ENCODE peak calls at places on chromosome 15, in four cellular contexts. G is CD4-positive, alpha-beta T cell; A is DND-41; C is CD8-positive, alpha-beta T cell. R is an unnamed sample.

GRCh38 chr15:62798536-62798935 is 244.0 kb upstream of the TPM1 start:
- DNase-seq in A (no peak), C (no peak), G (no peak), R (no peak)

GRCh38 chr15:68597581-68597980 is 18.8 kb downstream of the CORO2B start:
- DNase-seq in A (no peak), G (no peak), C (no peak), R (no peak)

GRCh38 chr15:88756926-88757325 is 46.3 kb upstream of the ACAN start:
- DNase-seq in C (no peak), G (no peak), A (no peak), R (no peak)

GRCh38 chr15:76169013-76169412 is 109.2 kb downstream of the TMEM266 start:
- DNase-seq in G (no peak), C (no peak), A (no peak), R (no peak)

GRCh38 chr15:45948226-45948625 is 313.4 kb downstream of the SQOR start:
- DNase-seq in A (peak), G (no peak), C (no peak), R (no peak)

GRCh38 chr15:66569461-66570137 is 3.8 kb upstream of the LCTL start:
- DNase-seq in C (no peak), G (no peak), A (no peak), R (no peak)

GRCh38 chr15:55281517-55282227 is 7.9 kb downstream of the RAB27A start:
- DNase-seq in A (no peak), C (no peak), G (no peak), R (no peak)

GRCh38 chr15:41918506-41919126 is 24.8 kb upstream of the SPTBN5 start:
- DNase-seq in C (no peak), G (no peak), A (no peak), R (no peak)

GRCh38 chr15:100335335-100335999 is 6.3 kb downstream of the ADAMTS17 start:
- DNase-seq in C (no peak), A (peak), G (no peak), R (no peak)

GRCh38 chr15:30927148-30927761 is 23.5 kb downstream of the FAN1 start:
- DNase-seq in C (no peak), G (no peak), A (no peak), R (no peak)

GRCh38 chr15:68817304-68818087 is 3.2 kb downstream of the ANP32A start:
- DNase-seq in A (peak), C (peak), G (peak), R (no peak)

GRCh38 chr15:84142888-84143337 is 92.7 kb upstream of the GOLGA6L4 start:
- DNase-seq in G (peak), A (peak), C (peak), R (peak)

GRCh38 chr15:40069178-40070165 is 30.5 kb upstream of the SRP14 start:
- DNase-seq in C (no peak), G (no peak), A (peak), R (no peak)

GRCh38 chr15:39488498-39488897 is 92.4 kb upstream of the THBS1 start:
- DNase-seq in A (no peak), G (no peak), C (no peak), R (no peak)

GRCh38 chr15:73951591-73951990 is 25.3 kb downstream of the LOXL1 start:
- DNase-seq in C (no peak), A (no peak), G (no peak), R (no peak)
- H3K27ac ChIP-seq in C (no peak), A (no peak), G (no peak), R (no peak)

GRCh38 chr15:72169236-72169920 is 28.2 kb downstream of the GRAMD2A start:
- DNase-seq in G (no peak), C (no peak), A (no peak), R (no peak)
- H3K27ac ChIP-seq in G (no peak), C (no peak), A (no peak), R (peak)

DNA sequence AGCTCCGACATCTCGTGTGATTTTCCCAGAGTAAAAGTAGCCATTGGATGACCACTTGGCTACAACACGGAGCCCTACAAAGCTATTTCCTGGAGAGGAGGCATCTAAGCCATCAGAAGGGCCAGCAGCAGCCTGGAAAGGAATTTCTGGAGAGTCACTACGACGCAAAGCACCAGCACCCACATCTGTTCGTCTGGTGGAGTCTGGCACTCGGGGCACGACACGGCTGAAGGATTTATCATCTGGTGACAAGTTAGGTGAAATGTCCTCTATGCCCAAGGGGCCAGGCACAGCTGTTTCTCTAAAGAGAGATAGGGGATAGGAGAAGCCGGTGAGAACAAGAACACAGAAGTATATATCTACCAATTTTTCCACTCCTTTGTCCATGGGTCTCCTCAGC is 49.5 kb downstream of the TUBGCP4 start:
- DNase-seq in A (no peak), G (no peak), C (no peak), R (no peak)
- H3K27ac ChIP-seq in A (no peak), G (no peak), C (no peak), R (no peak)

GRCh38 chr15:37086521-37086920 is 13.8 kb downstream of the MEIS2 start:
- DNase-seq in A (no peak), G (no peak), C (no peak), R (no peak)

GRCh38 chr15:37088436-37088835 is 11.9 kb downstream of the MEIS2 start:
- DNase-seq in A (no peak), G (no peak), C (no peak), R (no peak)

GRCh38 chr15:37084602-37085001 is 15.7 kb downstream of the MEIS2 start:
- DNase-seq in A (no peak), G (no peak), C (no peak), R (no peak)

GRCh38 chr15:37086120-37086519 is 14.2 kb downstream of the MEIS2 start:
- DNase-seq in C (no peak), G (no peak), A (no peak), R (no peak)

GRCh38 chr15:37087050-37087691 is 13.2 kb downstream of the MEIS2 start:
- DNase-seq in C (no peak), G (no peak), A (no peak), R (peak)
- H3K27ac ChIP-seq in C (no peak), G (no peak), A (no peak), R (peak)

DNA sequence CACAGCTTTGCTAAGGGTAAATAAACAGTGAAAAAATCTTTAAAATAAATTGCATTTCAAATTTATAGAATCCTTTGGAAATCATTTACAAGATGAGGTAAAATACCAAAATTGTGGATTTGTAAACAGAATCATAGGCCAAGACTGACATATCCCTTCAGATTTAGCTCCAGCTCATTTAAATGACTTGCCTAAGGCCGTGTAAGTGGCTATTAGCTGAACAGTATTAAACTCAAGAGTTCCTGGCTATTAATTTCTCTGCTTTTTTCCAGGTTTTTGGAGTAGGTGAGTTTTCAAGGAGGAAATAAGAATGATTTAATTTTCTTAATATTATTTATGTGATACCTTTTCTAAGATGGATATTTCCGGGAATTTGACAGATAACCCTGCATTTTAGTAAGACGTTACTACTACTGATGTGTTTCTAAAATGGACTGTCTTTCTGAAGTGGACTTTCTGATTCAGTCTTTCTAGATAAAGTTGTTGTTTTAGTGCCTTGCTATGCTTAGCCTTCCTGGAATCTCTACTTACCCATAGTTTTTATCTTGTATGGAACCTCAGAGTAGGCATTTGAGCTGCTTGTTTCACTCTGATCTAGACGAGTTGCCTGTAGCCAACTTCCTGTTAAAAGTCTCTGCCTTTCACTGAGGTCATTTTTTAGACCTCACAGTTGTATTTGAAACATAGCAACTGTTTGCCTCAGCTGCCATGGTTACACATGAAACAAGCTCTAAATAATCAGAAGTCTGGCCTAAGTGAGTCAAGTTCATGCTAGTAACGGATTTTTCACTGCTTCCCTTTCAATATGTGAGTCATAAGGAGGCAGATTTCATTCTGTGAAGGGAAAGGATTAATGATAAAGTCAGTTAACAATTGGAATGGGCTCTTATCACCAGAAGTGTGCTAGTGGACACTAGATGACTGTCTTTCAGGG is 127.0 kb downstream of the KLHL25 start:
- DNase-seq in A (peak), C (peak), G (no peak), R (peak)
- H3K27ac ChIP-seq in A (peak), C (peak), G (peak), R (peak)

GRCh38 chr15:77504310-77504709 is 83.6 kb downstream of the HMG20A start:
- DNase-seq in A (no peak), C (no peak), G (no peak), R (no peak)

GRCh38 chr15:77503764-77504163 is 83.1 kb downstream of the HMG20A start:
- DNase-seq in G (no peak), A (no peak), C (no peak), R (no peak)

GRCh38 chr15:77504871-77505270 is 84.2 kb downstream of the HMG20A start:
- DNase-seq in A (no peak), G (no peak), C (no peak), R (no peak)

GRCh38 chr15:77502379-77503095 is 81.8 kb downstream of the HMG20A start:
- DNase-seq in A (no peak), C (no peak), G (no peak), R (no peak)

DNA sequence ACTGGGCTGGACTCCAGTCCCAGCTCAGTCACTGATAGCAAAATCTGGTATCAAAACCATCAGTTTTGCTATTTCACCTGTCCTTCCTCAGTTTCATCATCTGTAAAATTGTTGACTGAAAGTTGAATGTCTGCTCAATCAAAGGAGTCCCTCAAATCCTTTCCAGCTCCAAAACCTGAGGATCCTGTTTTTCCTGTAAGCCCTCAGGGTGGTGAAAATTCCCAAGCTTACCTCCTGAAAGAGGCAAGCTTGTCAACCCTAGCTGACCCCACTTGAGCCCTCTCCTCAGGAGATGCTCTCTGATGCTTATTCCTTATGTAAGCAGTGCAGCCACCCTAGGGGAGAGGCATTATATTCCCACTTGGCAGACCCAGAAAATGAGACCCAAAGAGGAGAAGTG is 82.6 kb downstream of the HMG20A start:
- DNase-seq in A (no peak), G (no peak), C (no peak), R (no peak)
- H3K27ac ChIP-seq in A (no peak), G (no peak), C (no peak), R (no peak)

DNA sequence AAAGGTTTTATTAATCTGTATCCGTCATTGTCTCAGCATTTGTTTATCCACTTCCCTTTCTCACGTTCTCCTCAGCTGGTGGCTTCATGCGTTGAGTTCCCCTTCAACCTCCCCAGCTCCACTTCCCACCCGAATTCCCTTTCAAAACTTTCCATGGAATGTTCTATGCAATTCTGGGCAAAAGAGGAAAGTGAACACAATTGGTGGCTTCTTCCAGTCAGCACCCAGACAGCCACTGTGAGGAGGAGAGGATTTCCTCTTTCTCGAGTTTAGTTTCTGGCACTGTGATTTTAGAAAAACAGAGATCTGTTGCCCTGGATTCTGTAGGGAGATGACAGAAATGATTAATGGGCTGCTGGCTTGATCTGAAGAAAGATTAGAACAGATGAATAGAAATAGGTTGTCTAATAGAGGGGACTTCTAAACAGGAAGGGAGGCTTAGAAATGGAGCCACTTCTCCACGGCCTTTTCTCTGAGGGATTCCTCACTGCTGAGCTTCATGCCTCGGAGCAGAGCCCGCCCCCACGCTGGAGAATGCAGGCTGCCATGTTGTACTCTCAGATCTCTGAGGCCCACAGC is 172.0 kb downstream of the MCTP2 start:
- DNase-seq in A (no peak), C (no peak), G (no peak), R (no peak)
- H3K27ac ChIP-seq in A (no peak), C (no peak), G (no peak), R (no peak)

GRCh38 chr15:75030424-75030823 is 7.0 kb downstream of the PPCDC start:
- DNase-seq in A (no peak), C (no peak), G (no peak), R (no peak)
- H3K27ac ChIP-seq in A (no peak), C (no peak), G (no peak), R (peak)